ENCODE peak calls at places on chromosomes 1 and 21, in nine cellular contexts. One of them, this sample, is unnamed. For H3K4me1 and H3K36me3, the result is how much of the 10 kb centered on the place peaks cover.

GRCh38 chr1:94772230-94772641 is 47.9 kb upstream of the SLC44A3 start:
- DNase-seq in left lung: peak
- DNase-seq in mucosa of descending colon: no peak
- DNase-seq in tibial artery: no peak
- DNase-seq in fibroblast of lung: peak
- DNase-seq in psoas muscle: no peak
- DNase-seq in iPS DF 6.9: no peak
- DNase-seq in colonic mucosa: no peak
- DNase-seq in testis: no peak
- DNase-seq in this sample: no peak

GRCh38 chr1:11690669-11691301 is 725 bp upstream of the DRAXIN start:
- DNase-seq in left lung: no peak
- DNase-seq in colonic mucosa: no peak
- DNase-seq in testis: no peak
- DNase-seq in psoas muscle: no peak
- DNase-seq in mucosa of descending colon: no peak
- DNase-seq in tibial artery: no peak
- DNase-seq in iPS DF 6.9: no peak
- DNase-seq in fibroblast of lung: no peak
- DNase-seq in this sample: no peak

GRCh38 chr1:55938376-55938850 is 641.0 kb downstream of the PLPP3 start:
- DNase-seq in left lung: peak
- DNase-seq in iPS DF 6.9: no peak
- DNase-seq in testis: no peak
- DNase-seq in psoas muscle: no peak
- DNase-seq in tibial artery: no peak
- DNase-seq in fibroblast of lung: no peak
- DNase-seq in colonic mucosa: no peak
- DNase-seq in mucosa of descending colon: no peak
- DNase-seq in this sample: no peak

GRCh38 chr1:233383984-233384383 is 56.5 kb downstream of the MAP3K21 start:
- DNase-seq in left lung: no peak
- DNase-seq in mucosa of descending colon: no peak
- DNase-seq in fibroblast of lung: no peak
- DNase-seq in colonic mucosa: no peak
- DNase-seq in psoas muscle: no peak
- DNase-seq in tibial artery: no peak
- DNase-seq in testis: no peak
- DNase-seq in iPS DF 6.9: no peak
- DNase-seq in this sample: no peak

GRCh38 chr21:33541105-33541711 is 709 bp downstream of the GART start:
- DNase-seq in testis: no peak
- DNase-seq in psoas muscle: peak
- DNase-seq in fibroblast of lung: peak
- DNase-seq in mucosa of descending colon: peak
- DNase-seq in colonic mucosa: peak
- DNase-seq in tibial artery: no peak
- DNase-seq in iPS DF 6.9: no peak
- DNase-seq in left lung: no peak
- DNase-seq in this sample: no peak

GRCh38 chr1:29125237-29125641 is 1.5 kb upstream of the TMEM200B start:
- DNase-seq in testis: no peak
- DNase-seq in mucosa of descending colon: no peak
- DNase-seq in fibroblast of lung: no peak
- DNase-seq in tibial artery: no peak
- DNase-seq in psoas muscle: no peak
- DNase-seq in colonic mucosa: no peak
- DNase-seq in left lung: no peak
- DNase-seq in iPS DF 6.9: no peak
- DNase-seq in this sample: no peak

GRCh38 chr1:186985889-186986491 is 157.2 kb downstream of the PLA2G4A start:
- DNase-seq in psoas muscle: no peak
- DNase-seq in mucosa of descending colon: no peak
- DNase-seq in left lung: no peak
- DNase-seq in iPS DF 6.9: peak
- DNase-seq in colonic mucosa: no peak
- DNase-seq in testis: no peak
- DNase-seq in tibial artery: no peak
- DNase-seq in fibroblast of lung: peak
- DNase-seq in this sample: no peak

GRCh38 chr21:34935452-34935851 is 113.7 kb downstream of the RUNX1 start:
- DNase-seq in colonic mucosa: no peak
- DNase-seq in tibial artery: no peak
- DNase-seq in psoas muscle: no peak
- DNase-seq in testis: no peak
- DNase-seq in iPS DF 6.9: no peak
- DNase-seq in mucosa of descending colon: no peak
- DNase-seq in left lung: no peak
- DNase-seq in fibroblast of lung: no peak
- DNase-seq in this sample: no peak

GRCh38 chr1:195336718-195337269 is 1271.4 kb downstream of the KCNT2 start:
- DNase-seq in iPS DF 6.9: no peak
- DNase-seq in fibroblast of lung: no peak
- DNase-seq in tibial artery: no peak
- DNase-seq in colonic mucosa: no peak
- DNase-seq in left lung: no peak
- DNase-seq in testis: no peak
- DNase-seq in psoas muscle: no peak
- DNase-seq in mucosa of descending colon: no peak
- DNase-seq in this sample: no peak

GRCh38 chr1:32106663-32107273 is 1.1 kb upstream of the KPNA6 start:
- DNase-seq in tibial artery: no peak
- DNase-seq in colonic mucosa: no peak
- DNase-seq in left lung: no peak
- DNase-seq in psoas muscle: no peak
- DNase-seq in iPS DF 6.9: no peak
- DNase-seq in mucosa of descending colon: no peak
- DNase-seq in testis: no peak
- DNase-seq in fibroblast of lung: no peak
- DNase-seq in this sample: no peak

GRCh38 chr1:92317836-92318493 is 19.1 kb downstream of the RPAP2 start:
- DNase-seq in mucosa of descending colon: no peak
- DNase-seq in psoas muscle: no peak
- DNase-seq in iPS DF 6.9: no peak
- DNase-seq in tibial artery: no peak
- DNase-seq in fibroblast of lung: no peak
- DNase-seq in colonic mucosa: no peak
- DNase-seq in testis: no peak
- DNase-seq in left lung: no peak
- DNase-seq in this sample: no peak

GRCh38 chr1:150629115-150629928 is at the start of gene ENSA:
- DNase-seq in mucosa of descending colon: peak
- DNase-seq in psoas muscle: peak
- DNase-seq in iPS DF 6.9: peak
- DNase-seq in tibial artery: peak
- DNase-seq in colonic mucosa: peak
- DNase-seq in fibroblast of lung: peak
- DNase-seq in testis: peak
- DNase-seq in left lung: peak
- DNase-seq in this sample: peak

GRCh38 chr1:150622219-150622975 is 7.0 kb downstream of the ENSA start:
- DNase-seq in left lung: peak
- DNase-seq in tibial artery: peak
- DNase-seq in colonic mucosa: no peak
- DNase-seq in psoas muscle: peak
- DNase-seq in testis: peak
- DNase-seq in mucosa of descending colon: peak
- DNase-seq in iPS DF 6.9: no peak
- DNase-seq in fibroblast of lung: peak
- DNase-seq in this sample: peak

GRCh38 chr1:150628766-150629114 is 672 bp downstream of the ENSA start:
- DNase-seq in colonic mucosa: no peak
- DNase-seq in iPS DF 6.9: no peak
- DNase-seq in tibial artery: no peak
- DNase-seq in left lung: no peak
- DNase-seq in testis: no peak
- DNase-seq in psoas muscle: no peak
- DNase-seq in fibroblast of lung: no peak
- DNase-seq in mucosa of descending colon: no peak
- DNase-seq in this sample: no peak

GRCh38 chr1:150626150-150626549 is 3.3 kb downstream of the ENSA start:
- DNase-seq in colonic mucosa: no peak
- DNase-seq in mucosa of descending colon: no peak
- DNase-seq in tibial artery: no peak
- DNase-seq in iPS DF 6.9: no peak
- DNase-seq in psoas muscle: no peak
- DNase-seq in fibroblast of lung: no peak
- DNase-seq in testis: no peak
- DNase-seq in left lung: no peak
- DNase-seq in this sample: no peak

GRCh38 chr1:150627821-150628410 is 1.5 kb downstream of the ENSA start:
- DNase-seq in mucosa of descending colon: no peak
- DNase-seq in iPS DF 6.9: no peak
- DNase-seq in psoas muscle: no peak
- DNase-seq in tibial artery: no peak
- DNase-seq in colonic mucosa: no peak
- DNase-seq in left lung: no peak
- DNase-seq in fibroblast of lung: no peak
- DNase-seq in testis: no peak
- DNase-seq in this sample: no peak
- H3K4me1 ChIP-seq in mucosa of descending colon: under half
- H3K4me1 ChIP-seq in iPS DF 6.9: under half
- H3K4me1 ChIP-seq in psoas muscle: under half
- H3K4me1 ChIP-seq in tibial artery: under half
- H3K4me1 ChIP-seq in colonic mucosa: under half
- H3K4me1 ChIP-seq in left lung: half or more
- H3K4me1 ChIP-seq in fibroblast of lung: under half
- H3K4me1 ChIP-seq in testis: under half
- H3K4me1 ChIP-seq in this sample: under half

GRCh38 chr1:204285438-204286322 is 71.9 kb upstream of the GOLT1A start:
- DNase-seq in fibroblast of lung: no peak
- DNase-seq in iPS DF 6.9: no peak
- DNase-seq in colonic mucosa: no peak
- DNase-seq in mucosa of descending colon: no peak
- DNase-seq in tibial artery: no peak
- DNase-seq in testis: no peak
- DNase-seq in psoas muscle: no peak
- DNase-seq in left lung: no peak
- DNase-seq in this sample: no peak

GRCh38 chr1:204288061-204288588 is 71.6 kb downstream of the PLEKHA6 start:
- DNase-seq in testis: no peak
- DNase-seq in mucosa of descending colon: peak
- DNase-seq in fibroblast of lung: no peak
- DNase-seq in left lung: no peak
- DNase-seq in colonic mucosa: peak
- DNase-seq in psoas muscle: peak
- DNase-seq in iPS DF 6.9: peak
- DNase-seq in tibial artery: peak
- DNase-seq in this sample: peak

GRCh38 chr1:204286323-204286714 is 72.5 kb upstream of the GOLT1A start:
- DNase-seq in psoas muscle: no peak
- DNase-seq in left lung: no peak
- DNase-seq in tibial artery: no peak
- DNase-seq in mucosa of descending colon: no peak
- DNase-seq in testis: no peak
- DNase-seq in iPS DF 6.9: no peak
- DNase-seq in colonic mucosa: no peak
- DNase-seq in fibroblast of lung: no peak
- DNase-seq in this sample: no peak

GRCh38 chr1:204286841-204287387 is 72.8 kb downstream of the PLEKHA6 start:
- DNase-seq in fibroblast of lung: no peak
- DNase-seq in mucosa of descending colon: no peak
- DNase-seq in testis: no peak
- DNase-seq in psoas muscle: no peak
- DNase-seq in left lung: no peak
- DNase-seq in tibial artery: peak
- DNase-seq in iPS DF 6.9: no peak
- DNase-seq in colonic mucosa: peak
- DNase-seq in this sample: no peak

DNA sequence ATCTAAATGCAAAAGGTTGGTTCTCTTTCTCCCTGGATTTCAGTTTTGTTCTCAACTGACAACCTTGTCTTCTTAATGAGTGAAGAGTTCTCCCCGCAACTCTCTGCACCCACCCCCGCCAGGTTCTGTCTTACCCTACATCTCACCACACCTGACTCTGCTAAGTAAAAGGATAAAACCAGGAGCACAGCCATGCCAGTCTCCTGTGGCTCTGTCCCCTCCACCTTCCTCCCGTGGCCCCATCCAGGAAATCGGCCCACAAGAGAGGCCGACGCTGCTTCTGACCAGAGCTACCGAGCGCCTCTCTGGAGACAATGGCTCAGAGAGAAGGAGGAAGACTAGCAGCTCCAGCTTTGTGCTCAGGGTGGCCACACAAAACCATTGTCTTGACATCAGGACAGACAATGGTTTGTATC is 72.3 kb downstream of the PLEKHA6 start:
- DNase-seq in testis: no peak
- DNase-seq in mucosa of descending colon: no peak
- DNase-seq in fibroblast of lung: no peak
- DNase-seq in tibial artery: no peak
- DNase-seq in colonic mucosa: no peak
- DNase-seq in psoas muscle: no peak
- DNase-seq in iPS DF 6.9: no peak
- DNase-seq in left lung: no peak
- DNase-seq in this sample: no peak
- H3K4me3 ChIP-seq in testis: no peak
- H3K4me3 ChIP-seq in mucosa of descending colon: no peak
- H3K4me3 ChIP-seq in fibroblast of lung: no peak
- H3K4me3 ChIP-seq in tibial artery: peak
- H3K4me3 ChIP-seq in colonic mucosa: no peak
- H3K4me3 ChIP-seq in psoas muscle: peak
- H3K4me3 ChIP-seq in iPS DF 6.9: no peak
- H3K4me3 ChIP-seq in left lung: no peak
- H3K4me3 ChIP-seq in this sample: peak

GRCh38 chr1:165674599-165674998 is 23.8 kb downstream of the ALDH9A1 start:
- DNase-seq in fibroblast of lung: no peak
- DNase-seq in testis: no peak
- DNase-seq in mucosa of descending colon: no peak
- DNase-seq in tibial artery: no peak
- DNase-seq in colonic mucosa: no peak
- DNase-seq in iPS DF 6.9: no peak
- DNase-seq in left lung: no peak
- DNase-seq in psoas muscle: no peak
- DNase-seq in this sample: no peak
- H3K36me3 ChIP-seq in fibroblast of lung: under half
- H3K36me3 ChIP-seq in testis: under half
- H3K36me3 ChIP-seq in mucosa of descending colon: under half
- H3K36me3 ChIP-seq in tibial artery: half or more
- H3K36me3 ChIP-seq in colonic mucosa: under half
- H3K36me3 ChIP-seq in iPS DF 6.9: under half
- H3K36me3 ChIP-seq in left lung: half or more
- H3K36me3 ChIP-seq in psoas muscle: under half
- H3K36me3 ChIP-seq in this sample: under half

DNA sequence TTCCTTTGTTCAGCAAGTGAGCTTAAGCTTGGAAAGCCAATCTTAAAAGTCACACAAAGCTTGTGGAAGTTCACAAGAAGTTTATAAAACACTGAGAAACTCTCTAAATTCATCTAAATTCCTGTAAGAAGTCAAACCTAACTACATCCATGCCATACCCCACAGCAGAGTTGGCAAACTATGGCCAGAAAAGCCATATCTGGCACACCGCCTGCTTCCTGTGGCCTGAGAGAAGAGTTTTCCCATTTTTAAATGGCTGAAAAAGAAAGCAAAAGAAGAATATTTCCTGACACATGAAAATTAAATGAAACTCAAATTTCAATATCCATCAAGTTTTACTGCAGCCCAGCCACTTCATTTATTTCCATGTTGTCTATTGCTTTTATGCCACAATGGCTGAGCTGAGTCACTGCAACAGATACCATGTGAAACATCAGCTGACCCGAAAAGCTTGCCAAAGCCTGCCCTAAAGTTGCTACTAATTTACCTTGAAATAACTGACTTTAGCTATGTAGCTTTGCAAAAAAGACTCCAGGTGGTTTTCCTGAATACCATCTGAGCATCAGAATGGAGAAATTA is 237.1 kb downstream of the SLC45A1 start:
- DNase-seq in testis: peak
- DNase-seq in iPS DF 6.9: no peak
- DNase-seq in colonic mucosa: no peak
- DNase-seq in fibroblast of lung: peak
- DNase-seq in left lung: no peak
- DNase-seq in psoas muscle: no peak
- DNase-seq in mucosa of descending colon: no peak
- DNase-seq in tibial artery: no peak
- DNase-seq in this sample: no peak
- H3K4me1 ChIP-seq in testis: under half
- H3K4me1 ChIP-seq in iPS DF 6.9: under half
- H3K4me1 ChIP-seq in colonic mucosa: under half
- H3K4me1 ChIP-seq in fibroblast of lung: under half
- H3K4me1 ChIP-seq in left lung: under half
- H3K4me1 ChIP-seq in psoas muscle: under half
- H3K4me1 ChIP-seq in mucosa of descending colon: under half
- H3K4me1 ChIP-seq in tibial artery: under half
- H3K4me1 ChIP-seq in this sample: under half